ENCODE peak calls at places on chromosomes 1 and 21, in four cellular contexts. B, W, J and H are unnamed samples.
A peak's percentile ranks its signal among the peaks of the same experiment; 100 is the strongest.

GRCh38 chr1:44346184-44346583 is 8.9 kb downstream of the ERI3 start:
- DNase-seq in B (no peak), W (no peak), J (no peak), H (no peak)

GRCh38 chr1:71463144-71463543 is 382.3 kb upstream of the ZRANB2 start:
- DNase-seq in B (no peak), W (no peak), J (peak; percentile 61), H (no peak)

GRCh38 chr1:48005254-48006162 is 8.3 kb upstream of the TRABD2B start:
- DNase-seq in B (no peak), W (no peak), J (no peak), H (no peak)

GRCh38 chr1:97820470-97821188 is 100.2 kb downstream of the DPYD start:
- DNase-seq in B (peak; percentile 13), W (peak; percentile 8), J (peak; percentile 40), H (no peak)

GRCh38 chr21:43786423-43787179 is 2.8 kb upstream of the RRP1 start:
- DNase-seq in B (no peak), W (no peak), J (no peak), H (no peak)

GRCh38 chr1:116972676-116973035 is 28.9 kb upstream of the CD101 start:
- DNase-seq in B (no peak), W (no peak), J (no peak), H (no peak)

GRCh38 chr1:235649722-235650163 is at the start of gene GNG4:
- DNase-seq in B (no peak), W (no peak), J (no peak), H (no peak)

GRCh38 chr1:145977486-145978476 is 13.3 kb downstream of the POLR3GL start:
- DNase-seq in B (peak; percentile 85), W (peak; percentile 81), J (peak; percentile 85), H (peak; percentile 93)